ENCODE peak calls at places on chromosome 17, in five cellular contexts. E is MM.1S; R is NCI-H1048; S is NCI-H1436; M is activated CD4-positive, alpha-beta T cell treated with anti-CD3 and anti-CD28 coated beads for 36 hours. Z is an unnamed sample.

GRCh38 chr17:21419299-21420239 is 43.4 kb downstream of the KCNJ12 start:
- DNase-seq in E (no peak), R (no peak), S (no peak), M (peak; percentile 48), Z (no peak)

GRCh38 chr17:4679652-4680051 is 24.3 kb downstream of the PELP1 start:
- DNase-seq in E (no peak), R (no peak), S (no peak), M (no peak), Z (no peak)

GRCh38 chr17:81968396-81968745 is 7.4 kb upstream of the NOTUM start:
- DNase-seq in E (no peak), R (no peak), S (no peak), M (no peak), Z (no peak)

GRCh38 chr17:26818736-26819135 is 475.2 kb upstream of the WSB1 start:
- DNase-seq in E (no peak), R (no peak), S (no peak), M (no peak), Z (no peak)

GRCh38 chr17:81253358-81254131 is 14.4 kb downstream of the NDUFAF8 start:
- DNase-seq in E (no peak), R (no peak), S (peak; percentile 39), M (peak; percentile 75), Z (peak; percentile 77)

GRCh38 chr17:70906808-70907207 is 737.5 kb downstream of the KCNJ2 start:
- DNase-seq in E (peak; percentile 11), R (no peak), S (no peak), M (no peak), Z (no peak)

GRCh38 chr17:29720471-29720990 is 97.8 kb upstream of the CORO6 start:
- DNase-seq in E (no peak), R (no peak), S (no peak), M (no peak), Z (no peak)

GRCh38 chr17:73247728-73248127 is 14.0 kb downstream of the CPSF4L start:
- DNase-seq in E (no peak), R (no peak), S (no peak), M (no peak), Z (no peak)

GRCh38 chr17:74244128-74244527 is 29.9 kb upstream of the DNAI2 start:
- DNase-seq in E (no peak), R (no peak), S (no peak), M (no peak), Z (no peak)

GRCh38 chr17:19657182-19657581 is 8.6 kb downstream of the ALDH3A2 start:
- DNase-seq in E (no peak), R (no peak), S (no peak), M (no peak), Z (no peak)

GRCh38 chr17:44362964-44363612 is 565 bp downstream of the FAM171A2 start:
- DNase-seq in E (no peak), R (no peak), S (no peak), M (peak; percentile 39), Z (no peak)

GRCh38 chr17:9839433-9839832 is 13.7 kb downstream of the GLP2R start:
- DNase-seq in E (no peak), R (no peak), S (no peak), M (no peak), Z (no peak)

GRCh38 chr17:7219812-7220592 is at the start of the genes ACADVL and DLG4:
- DNase-seq in E (peak; percentile 79), R (no peak), S (peak; percentile 53), M (peak; percentile 94), Z (peak; percentile 95)

GRCh38 chr17:82791532-82791931 is 39.7 kb downstream of the TBCD start:
- DNase-seq in E (no peak), R (no peak), S (no peak), M (no peak), Z (no peak)

GRCh38 chr17:63950940-63951907 is 19.1 kb upstream of the CD79B start:
- DNase-seq in E (peak; percentile 74), R (no peak), S (no peak), M (peak; percentile 59), Z (no peak)

GRCh38 chr17:73191443-73192218 is 1.2 kb upstream of the COG1 start:
- DNase-seq in E (peak; percentile 87), R (peak; percentile 33), S (peak; percentile 67), M (peak; percentile 84), Z (peak; percentile 73)

GRCh38 chr17:60372790-60373483 is 19.0 kb downstream of the USP32 start:
- DNase-seq in E (no peak), R (no peak), S (no peak), M (peak; percentile 14), Z (no peak)

GRCh38 chr17:72600934-72601333 is 480.1 kb downstream of the SOX9 start:
- DNase-seq in E (no peak), R (no peak), S (no peak), M (no peak), Z (no peak)

GRCh38 chr17:50063516-50064252 is 7.8 kb downstream of the ITGA3 start:
- DNase-seq in E (no peak), R (no peak), S (no peak), M (no peak), Z (no peak)

GRCh38 chr17:15231851-15232516 is 33.1 kb downstream of the PMP22 start:
- DNase-seq in E (no peak), R (no peak), S (no peak), M (no peak), Z (peak; percentile 58)

GRCh38 chr17:45640141-45640850 is 143.8 kb upstream of the CRHR1 start:
- DNase-seq in E (peak; percentile 70), R (no peak), S (no peak), M (peak; percentile 84), Z (peak; percentile 60)

GRCh38 chr17:80503921-80504320 is 27.5 kb upstream of the NPTX1 start:
- DNase-seq in E (no peak), R (no peak), S (no peak), M (no peak), Z (no peak)

GRCh38 chr17:979211-979538 is 401 bp downstream of the NXN start:
- DNase-seq in E (no peak), R (no peak), S (no peak), M (no peak), Z (no peak)